ENCODE peak calls at places on chromosome 2, in four cellular contexts. S, I, F and O are unnamed samples.

GRCh38 chr2:168353251-168353650 is 102.8 kb upstream of the CERS6 start:
- DNase-seq in S (no peak), I (no peak), F (no peak), O (no peak)

GRCh38 chr2:172556284-172557033 is 569 bp downstream of the PDK1 start:
- DNase-seq in S (peak), I (peak), F (peak), O (peak)

GRCh38 chr2:29080886-29081743 is 6.8 kb upstream of the PCARE start:
- DNase-seq in S (peak), I (no peak), F (no peak), O (no peak)

GRCh38 chr2:241432824-241433448 is 75.4 kb downstream of the STK25 start:
- DNase-seq in S (no peak), I (no peak), F (no peak), O (no peak)

GRCh38 chr2:186349508-186349907 is 136.6 kb upstream of the ZC3H15 start:
- DNase-seq in S (peak), I (peak), F (no peak), O (peak)

GRCh38 chr2:10285578-10286198 is 17.0 kb upstream of the HPCAL1 start:
- DNase-seq in S (peak), I (peak), F (peak), O (peak)

GRCh38 chr2:174535083-174535482 is 48.3 kb upstream of the GPR155 start:
- DNase-seq in S (no peak), I (no peak), F (no peak), O (no peak)

GRCh38 chr2:201144101-201145051 is 28.4 kb downstream of the CFLAR start:
- DNase-seq in S (no peak), I (no peak), F (no peak), O (no peak)